ENCODE peak calls at places on chromosome 18, in eight cellular contexts. One of them, this sample, is unnamed.

GRCh38 chr18:79396431-79397287 is 929 bp downstream of the NFATC1 start:
- DNase-seq in astrocyte of the cerebellum: no peak
- DNase-seq in left ventricle myocardium inferior: peak; percentile 66
- DNase-seq in D721Med: peak; percentile 81
- DNase-seq in adrenal gland: no peak
- DNase-seq in glutamatergic neuron: peak; percentile 68
- DNase-seq in mucosa of descending colon: no peak
- DNase-seq in osteocyte: no peak
- DNase-seq in this sample: no peak

GRCh38 chr18:7740815-7741214 is 173.7 kb downstream of the PTPRM start:
- DNase-seq in osteocyte: no peak
- DNase-seq in adrenal gland: no peak
- DNase-seq in left ventricle myocardium inferior: no peak
- DNase-seq in D721Med: no peak
- DNase-seq in astrocyte of the cerebellum: no peak
- DNase-seq in glutamatergic neuron: no peak
- DNase-seq in mucosa of descending colon: no peak
- DNase-seq in this sample: no peak

GRCh38 chr18:51278045-51278649 is 80.7 kb upstream of the MEX3C start:
- DNase-seq in adrenal gland: peak; percentile 53
- DNase-seq in glutamatergic neuron: peak; percentile 70
- DNase-seq in osteocyte: no peak
- DNase-seq in astrocyte of the cerebellum: no peak
- DNase-seq in left ventricle myocardium inferior: no peak
- DNase-seq in D721Med: peak; percentile 39
- DNase-seq in mucosa of descending colon: peak; percentile 54
- DNase-seq in this sample: peak; percentile 33

GRCh38 chr18:75363446-75364225 is 63.9 kb downstream of the SMIM21 start:
- DNase-seq in D721Med: no peak
- DNase-seq in astrocyte of the cerebellum: no peak
- DNase-seq in left ventricle myocardium inferior: no peak
- DNase-seq in adrenal gland: no peak
- DNase-seq in mucosa of descending colon: no peak
- DNase-seq in glutamatergic neuron: no peak
- DNase-seq in osteocyte: peak; percentile 30
- DNase-seq in this sample: no peak

GRCh38 chr18:2657043-2657512 is 1.6 kb downstream of the SMCHD1 start:
- DNase-seq in D721Med: no peak
- DNase-seq in osteocyte: no peak
- DNase-seq in adrenal gland: no peak
- DNase-seq in mucosa of descending colon: no peak
- DNase-seq in left ventricle myocardium inferior: no peak
- DNase-seq in astrocyte of the cerebellum: no peak
- DNase-seq in glutamatergic neuron: no peak
- DNase-seq in this sample: no peak

GRCh38 chr18:21300616-21301200 is 58.7 kb downstream of the GREB1L start:
- DNase-seq in osteocyte: no peak
- DNase-seq in glutamatergic neuron: no peak
- DNase-seq in mucosa of descending colon: no peak
- DNase-seq in left ventricle myocardium inferior: no peak
- DNase-seq in adrenal gland: no peak
- DNase-seq in D721Med: no peak
- DNase-seq in astrocyte of the cerebellum: no peak
- DNase-seq in this sample: no peak

GRCh38 chr18:55546873-55547704 is 40.9 kb downstream of the TCF4 start:
- DNase-seq in osteocyte: no peak
- DNase-seq in glutamatergic neuron: no peak
- DNase-seq in adrenal gland: no peak
- DNase-seq in astrocyte of the cerebellum: peak; percentile 86
- DNase-seq in mucosa of descending colon: peak; percentile 4
- DNase-seq in D721Med: no peak
- DNase-seq in left ventricle myocardium inferior: no peak
- DNase-seq in this sample: no peak

GRCh38 chr18:76450912-76451421 is 44.1 kb downstream of the ZNF516 start:
- DNase-seq in astrocyte of the cerebellum: no peak
- DNase-seq in left ventricle myocardium inferior: peak; percentile 63
- DNase-seq in mucosa of descending colon: peak; percentile 54
- DNase-seq in osteocyte: peak; percentile 83
- DNase-seq in adrenal gland: peak; percentile 85
- DNase-seq in glutamatergic neuron: no peak
- DNase-seq in D721Med: no peak
- DNase-seq in this sample: no peak

GRCh38 chr18:64203295-64203694 is 54.4 kb upstream of the LINC00305 start:
- DNase-seq in adrenal gland: no peak
- DNase-seq in left ventricle myocardium inferior: no peak
- DNase-seq in glutamatergic neuron: no peak
- DNase-seq in mucosa of descending colon: no peak
- DNase-seq in osteocyte: no peak
- DNase-seq in D721Med: no peak
- DNase-seq in astrocyte of the cerebellum: peak; percentile 1
- DNase-seq in this sample: no peak

GRCh38 chr18:26438980-26439379 is 109.4 kb downstream of the KCTD1 start:
- DNase-seq in adrenal gland: no peak
- DNase-seq in D721Med: no peak
- DNase-seq in osteocyte: no peak
- DNase-seq in left ventricle myocardium inferior: no peak
- DNase-seq in astrocyte of the cerebellum: no peak
- DNase-seq in glutamatergic neuron: no peak
- DNase-seq in mucosa of descending colon: no peak
- DNase-seq in this sample: no peak

GRCh38 chr18:393558-393957 is 106.9 kb downstream of the COLEC12 start:
- DNase-seq in mucosa of descending colon: no peak
- DNase-seq in glutamatergic neuron: no peak
- DNase-seq in D721Med: no peak
- DNase-seq in left ventricle myocardium inferior: no peak
- DNase-seq in adrenal gland: no peak
- DNase-seq in osteocyte: no peak
- DNase-seq in astrocyte of the cerebellum: no peak
- DNase-seq in this sample: no peak

GRCh38 chr18:76416935-76417334 is 78.1 kb downstream of the ZNF516 start:
- DNase-seq in osteocyte: no peak
- DNase-seq in glutamatergic neuron: no peak
- DNase-seq in mucosa of descending colon: no peak
- DNase-seq in astrocyte of the cerebellum: peak; percentile 66
- DNase-seq in D721Med: no peak
- DNase-seq in left ventricle myocardium inferior: no peak
- DNase-seq in adrenal gland: peak; percentile 79
- DNase-seq in this sample: no peak

GRCh38 chr18:3671181-3671580 is 221.2 kb downstream of the TGIF1 start:
- DNase-seq in osteocyte: no peak
- DNase-seq in glutamatergic neuron: no peak
- DNase-seq in D721Med: no peak
- DNase-seq in astrocyte of the cerebellum: no peak
- DNase-seq in adrenal gland: no peak
- DNase-seq in left ventricle myocardium inferior: no peak
- DNase-seq in mucosa of descending colon: peak; percentile 74
- DNase-seq in this sample: no peak

GRCh38 chr18:70195852-70196434 is 9.5 kb downstream of the RTTN start:
- DNase-seq in adrenal gland: no peak
- DNase-seq in astrocyte of the cerebellum: peak; percentile 41
- DNase-seq in D721Med: no peak
- DNase-seq in left ventricle myocardium inferior: no peak
- DNase-seq in mucosa of descending colon: peak; percentile 66
- DNase-seq in osteocyte: no peak
- DNase-seq in glutamatergic neuron: no peak
- DNase-seq in this sample: no peak

GRCh38 chr18:67359868-67360838 is 156.4 kb downstream of the DSEL start:
- DNase-seq in D721Med: no peak
- DNase-seq in astrocyte of the cerebellum: peak; percentile 91
- DNase-seq in mucosa of descending colon: peak; percentile 31
- DNase-seq in glutamatergic neuron: no peak
- DNase-seq in left ventricle myocardium inferior: no peak
- DNase-seq in osteocyte: no peak
- DNase-seq in adrenal gland: peak; percentile 94
- DNase-seq in this sample: no peak

GRCh38 chr18:41965856-41966255 is 10.8 kb downstream of the PIK3C3 start:
- DNase-seq in mucosa of descending colon: no peak
- DNase-seq in glutamatergic neuron: no peak
- DNase-seq in left ventricle myocardium inferior: no peak
- DNase-seq in osteocyte: no peak
- DNase-seq in D721Med: no peak
- DNase-seq in astrocyte of the cerebellum: no peak
- DNase-seq in adrenal gland: no peak
- DNase-seq in this sample: no peak

GRCh38 chr18:37161491-37161890 is 332.6 kb downstream of the KIAA1328 start:
- DNase-seq in mucosa of descending colon: no peak
- DNase-seq in D721Med: no peak
- DNase-seq in adrenal gland: no peak
- DNase-seq in astrocyte of the cerebellum: no peak
- DNase-seq in glutamatergic neuron: no peak
- DNase-seq in osteocyte: no peak
- DNase-seq in left ventricle myocardium inferior: no peak
- DNase-seq in this sample: no peak

GRCh38 chr18:4405965-4406364 is 49.1 kb downstream of the DLGAP1 start:
- DNase-seq in osteocyte: no peak
- DNase-seq in left ventricle myocardium inferior: no peak
- DNase-seq in adrenal gland: no peak
- DNase-seq in astrocyte of the cerebellum: no peak
- DNase-seq in D721Med: no peak
- DNase-seq in glutamatergic neuron: no peak
- DNase-seq in mucosa of descending colon: no peak
- DNase-seq in this sample: no peak

GRCh38 chr18:49931179-49931578 is 117.8 kb upstream of the ACAA2 start:
- DNase-seq in adrenal gland: no peak
- DNase-seq in glutamatergic neuron: no peak
- DNase-seq in astrocyte of the cerebellum: no peak
- DNase-seq in D721Med: no peak
- DNase-seq in left ventricle myocardium inferior: no peak
- DNase-seq in mucosa of descending colon: no peak
- DNase-seq in osteocyte: no peak
- DNase-seq in this sample: no peak

GRCh38 chr18:49618741-49619392 is 57.0 kb downstream of the LIPG start:
- DNase-seq in astrocyte of the cerebellum: no peak
- DNase-seq in left ventricle myocardium inferior: no peak
- DNase-seq in osteocyte: peak; percentile 51
- DNase-seq in D721Med: no peak
- DNase-seq in adrenal gland: no peak
- DNase-seq in mucosa of descending colon: peak; percentile 76
- DNase-seq in glutamatergic neuron: no peak
- DNase-seq in this sample: no peak

GRCh38 chr18:60062396-60062795 is 162.6 kb downstream of the PMAIP1 start:
- DNase-seq in left ventricle myocardium inferior: no peak
- DNase-seq in astrocyte of the cerebellum: no peak
- DNase-seq in osteocyte: no peak
- DNase-seq in D721Med: no peak
- DNase-seq in mucosa of descending colon: no peak
- DNase-seq in adrenal gland: no peak
- DNase-seq in glutamatergic neuron: no peak
- DNase-seq in this sample: no peak

GRCh38 chr18:78153362-78153761 is 826.3 kb upstream of the SALL3 start:
- DNase-seq in astrocyte of the cerebellum: no peak
- DNase-seq in mucosa of descending colon: no peak
- DNase-seq in glutamatergic neuron: no peak
- DNase-seq in left ventricle myocardium inferior: no peak
- DNase-seq in D721Med: no peak
- DNase-seq in osteocyte: no peak
- DNase-seq in adrenal gland: no peak
- DNase-seq in this sample: no peak

GRCh38 chr18:40019797-40020392 is 1935.1 kb upstream of the PIK3C3 start:
- DNase-seq in D721Med: no peak
- DNase-seq in astrocyte of the cerebellum: no peak
- DNase-seq in left ventricle myocardium inferior: no peak
- DNase-seq in osteocyte: no peak
- DNase-seq in adrenal gland: no peak
- DNase-seq in glutamatergic neuron: no peak
- DNase-seq in mucosa of descending colon: no peak
- DNase-seq in this sample: no peak
- TF ChIP-seq CTCF in D721Med: no peak
- TF ChIP-seq CTCF in astrocyte of the cerebellum: no peak
- TF ChIP-seq CTCF in left ventricle myocardium inferior: no peak
- TF ChIP-seq CTCF in osteocyte: no peak
- TF ChIP-seq CTCF in adrenal gland: no peak
- TF ChIP-seq CTCF in glutamatergic neuron: no peak
- TF ChIP-seq CTCF in mucosa of descending colon: no peak
- TF ChIP-seq CTCF in this sample: no peak

DNA sequence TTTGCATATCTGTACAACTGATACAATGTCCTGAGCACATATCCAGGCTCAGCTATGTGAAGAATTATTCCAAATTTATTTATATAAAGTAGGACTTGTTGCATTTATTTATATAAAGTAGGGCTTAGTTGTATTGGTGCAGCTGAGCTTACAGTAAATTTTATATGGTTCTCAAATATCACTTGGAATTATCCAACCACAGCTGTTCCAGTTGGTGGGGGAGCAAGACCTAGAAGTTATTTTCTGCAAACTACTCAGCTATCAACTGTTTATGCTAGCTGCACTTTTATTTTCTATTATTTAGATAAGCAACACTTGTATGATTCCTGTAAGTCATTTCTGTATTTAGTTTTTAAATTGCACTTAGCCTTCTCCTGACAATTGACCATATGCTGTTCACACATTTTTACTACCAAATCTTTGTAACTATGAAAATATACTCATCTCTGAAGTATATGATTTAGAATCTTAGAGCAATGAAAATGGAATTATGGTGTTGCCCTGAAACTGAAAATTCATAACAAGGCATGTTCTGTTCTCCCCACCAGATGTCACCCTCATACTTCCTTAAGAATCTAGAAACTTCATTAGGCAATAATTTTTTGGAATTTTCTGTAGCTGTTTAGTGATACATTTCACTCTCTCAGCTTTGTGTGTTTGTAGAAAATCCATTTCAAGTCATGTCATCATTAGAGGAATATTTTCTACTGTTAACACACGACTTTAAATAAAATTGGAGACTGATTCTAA is 157.0 kb upstream of the CBLN2 start:
- DNase-seq in glutamatergic neuron: no peak
- DNase-seq in D721Med: no peak
- DNase-seq in mucosa of descending colon: no peak
- DNase-seq in astrocyte of the cerebellum: peak; percentile 11
- DNase-seq in osteocyte: no peak
- DNase-seq in left ventricle myocardium inferior: no peak
- DNase-seq in adrenal gland: no peak
- DNase-seq in this sample: no peak
- TF ChIP-seq CTCF in glutamatergic neuron: peak; percentile 31
- TF ChIP-seq CTCF in D721Med: peak; percentile 19
- TF ChIP-seq CTCF in mucosa of descending colon: no peak
- TF ChIP-seq CTCF in astrocyte of the cerebellum: peak; percentile 51
- TF ChIP-seq CTCF in osteocyte: peak; percentile 56
- TF ChIP-seq CTCF in left ventricle myocardium inferior: peak; percentile 50
- TF ChIP-seq CTCF in adrenal gland: no peak
- TF ChIP-seq CTCF in this sample: peak; percentile 69

GRCh38 chr18:59057493-59057795 is 82.2 kb upstream of the SEC11C start:
- DNase-seq in mucosa of descending colon: no peak
- DNase-seq in astrocyte of the cerebellum: no peak
- DNase-seq in adrenal gland: no peak
- DNase-seq in glutamatergic neuron: no peak
- DNase-seq in left ventricle myocardium inferior: no peak
- DNase-seq in D721Med: no peak
- DNase-seq in osteocyte: no peak
- DNase-seq in this sample: no peak
- TF ChIP-seq CTCF in mucosa of descending colon: no peak
- TF ChIP-seq CTCF in astrocyte of the cerebellum: no peak
- TF ChIP-seq CTCF in adrenal gland: no peak
- TF ChIP-seq CTCF in glutamatergic neuron: peak; percentile 30
- TF ChIP-seq CTCF in left ventricle myocardium inferior: peak; percentile 4
- TF ChIP-seq CTCF in D721Med: no peak
- TF ChIP-seq CTCF in osteocyte: no peak
- TF ChIP-seq CTCF in this sample: no peak

DNA sequence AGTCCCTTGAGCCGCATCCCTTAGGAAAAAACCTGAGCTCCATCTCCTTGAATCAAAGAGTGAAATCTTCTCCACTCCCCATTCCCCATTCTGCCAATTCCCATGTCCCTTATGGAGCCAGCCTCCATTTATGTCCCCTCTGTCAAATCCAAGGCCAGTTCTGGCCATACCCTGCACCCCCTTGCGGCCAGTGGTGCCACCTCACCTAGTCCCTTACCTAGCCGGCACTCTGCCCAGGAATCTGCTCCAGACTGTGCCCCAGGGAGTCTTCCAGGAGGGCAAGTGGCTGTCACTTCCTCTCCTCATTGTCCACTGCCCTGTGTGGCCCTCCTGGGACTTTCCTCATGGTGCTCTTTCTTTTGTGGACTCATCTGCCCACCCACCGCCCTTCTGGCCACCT is 195.4 kb upstream of the RMP24 start:
- DNase-seq in D721Med: no peak
- DNase-seq in astrocyte of the cerebellum: no peak
- DNase-seq in osteocyte: no peak
- DNase-seq in glutamatergic neuron: no peak
- DNase-seq in mucosa of descending colon: no peak
- DNase-seq in left ventricle myocardium inferior: no peak
- DNase-seq in adrenal gland: no peak
- DNase-seq in this sample: no peak
- TF ChIP-seq CTCF in D721Med: no peak
- TF ChIP-seq CTCF in astrocyte of the cerebellum: no peak
- TF ChIP-seq CTCF in osteocyte: no peak
- TF ChIP-seq CTCF in glutamatergic neuron: no peak
- TF ChIP-seq CTCF in mucosa of descending colon: no peak
- TF ChIP-seq CTCF in left ventricle myocardium inferior: no peak
- TF ChIP-seq CTCF in adrenal gland: no peak
- TF ChIP-seq CTCF in this sample: no peak